ENCODE peak calls at places on chromosomes 7 and 10, in eight cellular contexts. W is right lobe of liver, R is HepG2, B is spleen, H is coronary artery, P is lung, Q is A673, A is fibroblast of pulmonary artery. Z is an unnamed sample.

GRCh38 chr10:17075510-17075909 is 54.1 kb downstream of the CUBN start:
- DNase-seq in H (no peak), W (no peak), R (peak; percentile 18), P (no peak), B (no peak), Q (no peak), A (peak; percentile 96), Z (no peak)

GRCh38 chr7:100353685-100354330 is 4.1 kb upstream of the PILRB start:
- DNase-seq in R (no peak), H (peak; percentile 69), W (no peak), P (no peak), Q (no peak), B (no peak), A (no peak), Z (no peak)

GRCh38 chr7:78099715-78100477 is 301.3 kb downstream of the PHTF2 start:
- DNase-seq in B (no peak), Q (no peak), H (no peak), W (no peak), A (peak; percentile 17), R (no peak), P (no peak), Z (no peak)

GRCh38 chr7:123916240-123916724 is 8.8 kb upstream of the SPAM1 start:
- DNase-seq in B (no peak), P (no peak), W (no peak), R (peak; percentile 13), Q (peak; percentile 63), A (peak; percentile 43), H (no peak), Z (no peak)

GRCh38 chr7:157140118-157140905 is 1.6 kb downstream of the UBE3C start:
- DNase-seq in A (no peak), B (no peak), H (no peak), R (no peak), P (peak; percentile 23), Q (no peak), W (no peak), Z (no peak)

GRCh38 chr10:68156373-68157185 is 47.3 kb downstream of the MYPN start:
- DNase-seq in B (no peak), P (peak; percentile 52), R (peak; percentile 57), W (peak; percentile 59), Q (peak; percentile 79), A (peak; percentile 85), H (no peak), Z (no peak)

GRCh38 chr10:27747096-27747451 is 1.5 kb upstream of the MKX start:
- DNase-seq in B (no peak), W (no peak), Q (no peak), A (no peak), R (no peak), H (no peak), P (no peak), Z (no peak)

GRCh38 chr10:14386202-14386593 is 55.5 kb upstream of the FRMD4A start:
- DNase-seq in H (no peak), Q (peak; percentile 21), B (no peak), A (peak; percentile 83), W (no peak), R (no peak), P (no peak), Z (no peak)

GRCh38 chr10:29642996-29643395 is 8.2 kb upstream of the SVIL start:
- DNase-seq in Q (no peak), P (no peak), A (peak; percentile 70), W (peak; percentile 10), B (no peak), R (no peak), H (no peak), Z (no peak)

GRCh38 chr7:75884401-75884800 is 5.6 kb downstream of the RHBDD2 start:
- DNase-seq in B (no peak), Q (no peak), W (no peak), R (no peak), A (no peak), P (no peak), H (no peak), Z (no peak)

GRCh38 chr10:33150904-33151303 is 183.6 kb downstream of the NRP1 start:
- DNase-seq in Q (no peak), R (no peak), H (no peak), P (no peak), B (no peak), W (no peak), A (no peak), Z (no peak)

GRCh38 chr10:81873231-81873931 is 1.6 kb upstream of the NRG3 start:
- DNase-seq in P (no peak), W (no peak), Q (no peak), R (no peak), A (no peak), B (no peak), H (no peak), Z (no peak)

GRCh38 chr10:77274046-77274795 is 363.4 kb downstream of the KCNMA1 start:
- DNase-seq in H (no peak), B (no peak), A (no peak), P (no peak), W (no peak), R (no peak), Q (no peak), Z (no peak)

GRCh38 chr10:102376901-102377300 is 18.6 kb upstream of the NFKB2 start:
- DNase-seq in Q (no peak), P (no peak), R (no peak), B (no peak), W (no peak), A (no peak), H (no peak), Z (no peak)

GRCh38 chr7:84159435-84159834 is 35.2 kb downstream of the SEMA3A start:
- DNase-seq in R (no peak), P (no peak), Q (peak; percentile 56), H (no peak), B (no peak), W (no peak), A (no peak), Z (no peak)

GRCh38 chr7:73865738-73866445 is 4.9 kb downstream of the TMEM270 start:
- DNase-seq in Q (peak; percentile 58), W (no peak), B (no peak), P (no peak), H (no peak), A (peak; percentile 73), R (peak; percentile 34), Z (no peak)

GRCh38 chr10:127149613-127150081 is 46.7 kb downstream of the INSYN2A start:
- DNase-seq in R (no peak), H (no peak), Q (no peak), B (no peak), P (no peak), W (no peak), A (peak; percentile 11), Z (no peak)

GRCh38 chr10:74728225-74728624 is 98.2 kb upstream of the KAT6B start:
- DNase-seq in A (no peak), R (peak; percentile 24), H (no peak), W (no peak), P (no peak), Q (no peak), B (no peak), Z (no peak)

GRCh38 chr7:43537765-43538403 is 45.0 kb upstream of the STK17A start:
- DNase-seq in A (peak; percentile 46), W (no peak), P (no peak), H (no peak), R (no peak), Q (no peak), B (no peak), Z (no peak)

GRCh38 chr7:38368191-38368605 is 94.8 kb upstream of the TARP start:
- DNase-seq in B (peak; percentile 93), Q (peak; percentile 91), A (peak; percentile 72), W (peak; percentile 66), R (peak; percentile 63), H (no peak), P (peak; percentile 66), Z (no peak)

GRCh38 chr10:86353506-86354485 is 12.8 kb downstream of the GRID1 start:
- DNase-seq in W (no peak), A (no peak), H (no peak), P (no peak), R (no peak), Q (no peak), B (no peak), Z (no peak)

DNA sequence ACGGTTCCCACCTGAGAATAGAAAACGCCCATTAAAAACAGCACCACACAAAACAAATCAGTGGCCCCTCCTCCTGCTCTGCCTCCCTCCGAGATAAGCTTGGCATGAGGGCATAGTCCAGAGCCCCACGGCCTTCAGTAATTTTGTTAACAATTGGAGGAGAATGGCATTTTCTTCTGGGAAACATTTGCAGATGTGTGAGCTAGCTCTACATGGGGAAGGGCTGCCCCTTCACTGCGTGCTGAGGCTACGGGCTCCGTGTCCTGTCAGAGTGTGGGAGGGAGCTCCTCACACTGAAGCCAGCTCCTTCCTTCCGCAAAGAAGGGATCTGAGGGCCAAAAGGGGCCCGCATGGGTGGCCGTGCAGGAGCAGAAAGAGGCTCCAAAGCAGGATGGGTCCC is 15.2 kb downstream of the GRK5 start:
- DNase-seq in W (no peak), Q (no peak), H (no peak), P (no peak), A (no peak), B (no peak), R (peak; percentile 77), Z (no peak)
- H3K4me3 ChIP-seq in W (no peak overlapping the region), Q (no peak overlapping the region), H (peak overlapping the region; percentile 28), P (no peak overlapping the region), A (no peak overlapping the region), B (no peak overlapping the region), R (peak overlapping the region; percentile 69), Z (peak overlapping the region; percentile 11)

DNA sequence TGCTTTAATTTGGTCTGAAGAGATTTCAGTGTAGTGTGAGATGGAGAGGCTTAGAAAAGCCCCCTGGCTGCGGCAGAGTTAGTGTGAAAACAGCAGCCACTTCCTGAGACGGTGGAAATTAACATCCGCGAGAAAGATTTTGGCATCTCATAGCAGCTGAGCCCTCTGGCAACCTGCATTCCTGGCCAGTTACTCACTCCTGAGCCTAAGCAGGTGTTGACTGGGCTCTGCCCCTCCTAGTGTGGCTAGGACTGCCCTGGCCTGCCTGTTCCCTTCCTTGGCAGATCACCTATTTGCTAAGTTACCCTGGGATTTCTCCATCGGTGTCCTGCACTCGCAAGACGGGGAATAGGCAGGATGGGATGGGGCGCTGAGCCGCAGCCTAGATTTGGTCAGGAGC is 57.6 kb upstream of the LMTK2 start:
- DNase-seq in Q (no peak), P (no peak), B (no peak), H (no peak), A (no peak), R (no peak), W (no peak), Z (no peak)
- H3K4me3 ChIP-seq in Q (no peak overlapping the region), P (no peak overlapping the region), B (no peak overlapping the region), H (no peak overlapping the region), A (no peak overlapping the region), R (no peak overlapping the region), W (no peak overlapping the region), Z (no peak overlapping the region)

DNA sequence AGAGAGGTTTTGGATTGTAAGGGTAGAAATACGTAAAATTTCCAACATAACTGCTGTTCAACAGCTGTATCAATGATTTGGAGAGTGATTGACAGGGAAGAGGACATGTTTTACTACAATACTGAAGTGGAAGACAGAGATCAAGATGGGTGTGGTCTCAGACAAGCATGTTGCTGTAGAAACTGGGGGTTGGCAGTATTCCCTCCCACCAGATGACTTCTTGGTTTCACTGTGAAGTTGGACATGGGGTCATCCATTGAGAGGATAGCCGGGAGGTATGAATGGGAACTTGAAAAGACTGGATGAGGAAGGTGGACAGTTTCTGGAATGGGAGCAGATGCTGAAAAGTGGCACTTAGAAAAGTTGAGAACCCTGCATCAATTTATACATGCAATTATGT is 95.3 kb upstream of the HDAC9 start:
- DNase-seq in B (no peak), R (no peak), H (no peak), Q (no peak), A (no peak), P (no peak), W (no peak), Z (no peak)
- H3K4me3 ChIP-seq in B (no peak overlapping the region), R (no peak overlapping the region), H (no peak overlapping the region), Q (no peak overlapping the region), A (no peak overlapping the region), P (no peak overlapping the region), W (no peak overlapping the region), Z (no peak overlapping the region)

GRCh38 chr7:1176891-1177373 is 16.9 kb upstream of the ZFAND2A start:
- DNase-seq in P (peak; percentile 78), A (peak; percentile 66), W (peak; percentile 74), H (no peak), R (peak; percentile 39), B (peak; percentile 90), Q (peak; percentile 89), Z (no peak)
- H3K4me3 ChIP-seq in P (no peak overlapping the region), A (no peak overlapping the region), W (no peak overlapping the region), H (no peak overlapping the region), R (no peak overlapping the region), B (no peak overlapping the region), Q (no peak overlapping the region), Z (no peak overlapping the region)

Z was measured in esophagus muscularis mucosa.